ENCODE peak calls at places on chromosomes 1 and 21, in ten cellular contexts. H is GM13976, T is A549, O is thyroid gland, W is kidney epithelial cell, Q is right atrium auricular region, U is esophagus squamous epithelium, S is fibroblast of mammary gland, E is thoracic aorta, F is foreskin fibroblast. Z is an unnamed sample.

GRCh38 chr1:15765495-15766194 is 7.0 kb downstream of the FBLIM1 start:
- DNase-seq in W (no peak), F (peak; percentile 77), S (peak; percentile 86), O (no peak), U (no peak), E (no peak), H (no peak), Q (no peak), T (no peak), Z (no peak)

GRCh38 chr1:159996653-159997052 is 35.1 kb downstream of the PIGM start:
- DNase-seq in S (peak; percentile 89), T (peak; percentile 16), W (no peak), F (peak; percentile 90), H (no peak), E (no peak), U (no peak), O (peak; percentile 25), Q (no peak), Z (no peak)

GRCh38 chr1:218816999-218817398 is 356.7 kb upstream of the LYPLAL1 start:
- DNase-seq in T (no peak), F (no peak), W (no peak), H (no peak), S (no peak), Q (no peak), U (no peak), E (no peak), O (peak; percentile 13), Z (no peak)

GRCh38 chr1:7002728-7003127 is 217.5 kb downstream of the CAMTA1 start:
- DNase-seq in Q (no peak), S (no peak), H (no peak), U (no peak), E (no peak), O (no peak), F (no peak), T (no peak), W (no peak), Z (no peak)

GRCh38 chr1:191290441-191290840 is 812.8 kb upstream of the BRINP3 start:
- DNase-seq in Q (no peak), O (no peak), S (no peak), H (no peak), F (no peak), W (peak; percentile 61), E (no peak), T (no peak), U (no peak), Z (no peak)

GRCh38 chr21:15850645-15851044 is 120.9 kb downstream of the USP25 start:
- DNase-seq in U (no peak), H (no peak), Q (no peak), F (peak; percentile 49), S (peak; percentile 62), T (no peak), E (no peak), W (no peak), O (no peak), Z (no peak)

GRCh38 chr1:117824612-117825011 is 104.8 kb downstream of the GDAP2 start:
- DNase-seq in O (no peak), H (no peak), Q (peak; percentile 75), F (no peak), S (peak; percentile 19), W (no peak), E (no peak), T (no peak), U (no peak), Z (no peak)

GRCh38 chr1:67586596-67586995 is 98.4 kb upstream of the GADD45A start:
- DNase-seq in T (no peak), F (peak; percentile 89), Q (no peak), W (no peak), E (no peak), O (no peak), H (no peak), S (peak; percentile 48), U (no peak), Z (no peak)

GRCh38 chr21:14531927-14532326 is 14.2 kb downstream of the SAMSN1 start:
- DNase-seq in W (no peak), U (no peak), S (no peak), H (no peak), Q (no peak), O (no peak), T (no peak), E (no peak), F (no peak), Z (no peak)

GRCh38 chr1:101820080-101820479 is 176.6 kb downstream of the OLFM3 start:
- DNase-seq in T (no peak), E (no peak), F (peak; percentile 1), S (peak; percentile 31), O (peak; percentile 3), H (no peak), W (no peak), Q (no peak), U (no peak), Z (no peak)

GRCh38 chr1:205849619-205850355 is at the start of gene PM20D1:
- DNase-seq in H (peak; percentile 81), F (peak; percentile 74), O (peak; percentile 67), S (peak; percentile 92), W (peak; percentile 87), U (peak; percentile 53), T (no peak), Q (peak; percentile 82), E (peak; percentile 53), Z (peak; percentile 78)

GRCh38 chr21:44295163-44295601 is 4.7 kb upstream of the PFKL start:
- DNase-seq in E (no peak), O (no peak), F (peak; percentile 18), Q (no peak), S (no peak), H (no peak), U (no peak), W (no peak), T (no peak), Z (peak; percentile 60)

GRCh38 chr1:72433591-72433990 is 151.3 kb upstream of the NEGR1 start:
- DNase-seq in O (no peak), T (no peak), U (no peak), W (no peak), S (no peak), E (no peak), F (no peak), H (no peak), Q (no peak), Z (no peak)

GRCh38 chr1:228546541-228547463 is 59.6 kb downstream of the RNF187 start:
- DNase-seq in S (no peak), W (no peak), H (no peak), O (no peak), E (no peak), Q (no peak), U (no peak), T (no peak), F (no peak), Z (no peak)

GRCh38 chr1:38586993-38587646 is 272.5 kb downstream of the RRAGC start:
- DNase-seq in O (peak; percentile 26), T (peak; percentile 38), E (no peak), U (no peak), S (no peak), F (no peak), W (no peak), Q (no peak), H (peak; percentile 84), Z (peak; percentile 76)

GRCh38 chr1:184465489-184466146 is 78.8 kb downstream of the C1orf21 start:
- DNase-seq in S (peak; percentile 8), O (no peak), T (no peak), U (no peak), H (no peak), E (no peak), Q (no peak), F (peak; percentile 52), W (no peak), Z (no peak)
- TF ChIP-seq CTCF in S (no peak), O (no peak), T (no peak), U (no peak), H (no peak), E (no peak), Q (peak; percentile 15), F (peak; percentile 40), W (no peak), Z (no peak)

GRCh38 chr1:107739183-107739582 is 225.8 kb downstream of the VAV3 start:
- DNase-seq in O (no peak), U (no peak), Q (no peak), T (no peak), W (no peak), S (no peak), H (no peak), F (no peak), E (no peak), Z (no peak)

GRCh38 chr1:107740574-107740973 is 224.4 kb downstream of the VAV3 start:
- DNase-seq in H (no peak), U (no peak), F (no peak), W (no peak), E (no peak), T (no peak), S (no peak), O (no peak), Q (no peak), Z (no peak)

GRCh38 chr1:107741242-107741641 is 223.7 kb downstream of the VAV3 start:
- DNase-seq in E (no peak), F (no peak), Q (no peak), U (no peak), T (no peak), O (no peak), S (no peak), H (no peak), W (no peak), Z (no peak)

GRCh38 chr1:107739651-107740050 is 225.3 kb downstream of the VAV3 start:
- DNase-seq in O (no peak), T (no peak), Q (no peak), S (no peak), F (no peak), W (no peak), E (no peak), H (no peak), U (no peak), Z (no peak)
- TF ChIP-seq CTCF in O (no peak), T (no peak), Q (no peak), S (no peak), F (no peak), W (peak; percentile 16), E (no peak), H (no peak), U (peak; percentile 29), Z (no peak)

DNA sequence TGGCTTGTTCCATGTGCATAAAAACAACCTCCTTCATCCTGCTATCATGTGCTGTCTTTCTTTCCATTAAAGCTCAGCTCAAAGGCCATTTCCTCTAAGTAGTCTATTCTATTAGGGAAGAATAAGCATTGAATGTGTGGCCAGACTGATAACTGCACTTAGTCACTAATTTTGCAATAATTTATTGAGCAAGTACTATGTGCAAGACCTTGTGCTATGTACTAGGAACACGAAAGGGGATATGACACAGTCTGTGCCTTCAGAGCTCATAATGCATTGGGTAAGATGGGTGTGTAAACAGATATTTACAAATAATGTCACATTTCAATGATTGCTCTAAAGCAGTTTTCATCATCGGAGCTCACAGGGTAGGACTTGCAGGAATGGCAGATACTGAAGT is 54.2 kb downstream of the NMNAT2 start:
- DNase-seq in E (no peak), O (no peak), U (no peak), S (peak; percentile 59), T (no peak), F (no peak), Q (no peak), W (no peak), H (no peak), Z (no peak)
- TF ChIP-seq CTCF in E (no peak), O (no peak), U (no peak), S (no peak), T (no peak), F (no peak), Q (no peak), W (no peak), H (no peak), Z (no peak)

DNA sequence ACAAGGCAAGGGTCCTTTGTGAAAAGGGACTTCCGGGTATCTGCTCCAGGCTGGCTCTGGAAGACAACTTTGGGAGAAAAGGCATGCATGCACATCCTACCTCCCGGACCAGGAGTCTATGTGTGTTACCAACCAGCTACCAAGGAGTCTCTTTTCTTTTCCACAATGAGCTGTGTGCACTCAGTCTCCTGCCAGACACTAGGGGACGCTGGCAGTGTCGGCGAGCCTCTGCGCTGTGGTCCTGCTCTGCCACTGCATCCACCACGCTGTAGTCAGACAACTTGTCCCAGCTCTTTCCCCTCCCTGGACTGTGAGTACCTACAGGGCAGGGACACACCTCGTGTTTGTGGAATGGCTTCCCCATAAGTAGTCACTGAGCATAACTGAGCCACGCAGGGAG is 5.1 kb upstream of the SSR2 start:
- DNase-seq in F (peak; percentile 74), Q (no peak), O (peak; percentile 47), S (peak; percentile 35), W (no peak), U (no peak), T (peak; percentile 78), E (no peak), H (peak; percentile 76), Z (peak; percentile 81)
- TF ChIP-seq CTCF in F (peak; percentile 76), Q (peak; percentile 13), O (peak; percentile 47), S (peak; percentile 73), W (peak; percentile 87), U (peak; percentile 48), T (peak; percentile 47), E (peak; percentile 16), H (peak; percentile 46), Z (peak; percentile 17)